ENCODE peak calls at places on chromosomes 5 and 9, in eight cellular contexts. V, G, O, Y, P, F, B and S are unnamed samples.

GRCh38 chr9:32278991-32279390 is 105.5 kb upstream of the ACO1 start:
- DNase-seq in V (no peak), G (no peak), O (no peak), Y (no peak), P (no peak), F (no peak), B (no peak), S (no peak)

GRCh38 chr5:79689541-79690466 is at the start of gene CMYA5:
- DNase-seq in V (no peak), G (no peak), O (no peak), Y (no peak), P (no peak), F (no peak), B (peak), S (no peak)

GRCh38 chr9:100598641-100599145 is 20.8 kb downstream of the CAVIN4 start:
- DNase-seq in V (peak), G (peak), O (peak), Y (peak), P (peak), F (peak), B (peak), S (peak)

GRCh38 chr9:137800196-137801022 is 77.2 kb upstream of the CACNA1B start:
- DNase-seq in V (no peak), G (no peak), O (no peak), Y (no peak), P (no peak), F (no peak), B (no peak), S (no peak)

GRCh38 chr5:57976506-57976905 is 483.4 kb downstream of the PLK2 start:
- DNase-seq in V (no peak), G (no peak), O (no peak), Y (no peak), P (no peak), F (no peak), B (no peak), S (no peak)

GRCh38 chr9:77647659-77648457 is at the start of gene GNA14:
- DNase-seq in V (no peak), G (peak), O (no peak), Y (peak), P (no peak), F (no peak), B (peak), S (no peak)

GRCh38 chr5:64769856-64770255 is 1.1 kb downstream of the CWC27 start:
- DNase-seq in V (no peak), G (no peak), O (no peak), Y (no peak), P (no peak), F (no peak), B (no peak), S (no peak)

GRCh38 chr9:107281164-107281563 is 1.9 kb upstream of the RAD23B start:
- DNase-seq in V (no peak), G (no peak), O (no peak), Y (no peak), P (no peak), F (no peak), B (no peak), S (no peak)

GRCh38 chr5:174340221-174340620 is 294.7 kb downstream of the NSG2 start:
- DNase-seq in V (no peak), G (no peak), O (no peak), Y (no peak), P (no peak), F (no peak), B (no peak), S (no peak)

GRCh38 chr5:161546463-161547301 is at the start of gene GABRB2:
- DNase-seq in V (peak), G (peak), O (peak), Y (peak), P (no peak), F (no peak), B (peak), S (peak)

GRCh38 chr9:120916573-120916972 is 10.0 kb downstream of the TRAF1 start:
- DNase-seq in V (peak), G (no peak), O (peak), Y (no peak), P (no peak), F (no peak), B (peak), S (no peak)

GRCh38 chr9:9469271-9469670 is 1143.5 kb downstream of the PTPRD start:
- DNase-seq in V (no peak), G (no peak), O (no peak), Y (no peak), P (no peak), F (no peak), B (no peak), S (no peak)

GRCh38 chr5:36680066-36680465 is 73.7 kb downstream of the SLC1A3 start:
- DNase-seq in V (no peak), G (no peak), O (peak), Y (no peak), P (no peak), F (no peak), B (no peak), S (no peak)

GRCh38 chr5:142924135-142924883 is 154.1 kb downstream of the ARHGAP26 start:
- DNase-seq in V (peak), G (no peak), O (peak), Y (no peak), P (no peak), F (no peak), B (peak), S (no peak)

GRCh38 chr5:18745988-18746615 is 1111.8 kb downstream of the TAF11L14 start:
- DNase-seq in V (no peak), G (peak), O (peak), Y (peak), P (no peak), F (no peak), B (no peak), S (peak)

GRCh38 chr5:34656700-34657549 is 797 bp downstream of the RAI14 start:
- DNase-seq in V (no peak), G (peak), O (no peak), Y (peak), P (no peak), F (no peak), B (peak), S (no peak)